ENCODE peak calls at places on chromosomes 4 and X, in four cellular contexts. One of them, this sample, is unnamed.

GRCh38 chr4:64584981-64585557 is 175.8 kb upstream of the TECRL start:
- DNase-seq in PC-9: no peak
- DNase-seq in sigmoid colon: no peak
- DNase-seq in omental fat pad: no peak
- DNase-seq in this sample: no peak

GRCh38 chr4:146643812-146644401 is 5.2 kb downstream of the POU4F2 start:
- DNase-seq in sigmoid colon: no peak
- DNase-seq in PC-9: no peak
- DNase-seq in omental fat pad: no peak
- DNase-seq in this sample: no peak

GRCh38 chr4:182925298-182925738 is 8.1 kb upstream of the DCTD start:
- DNase-seq in omental fat pad: no peak
- DNase-seq in PC-9: peak
- DNase-seq in sigmoid colon: no peak
- DNase-seq in this sample: no peak

GRCh38 chr4:5019274-5019673 is at the start of gene CYTL1:
- DNase-seq in PC-9: no peak
- DNase-seq in sigmoid colon: no peak
- DNase-seq in omental fat pad: no peak
- DNase-seq in this sample: no peak

GRCh38 chrX:82141942-82142341 is 940.0 kb downstream of the SH3BGRL start:
- DNase-seq in PC-9: no peak
- DNase-seq in omental fat pad: no peak
- DNase-seq in sigmoid colon: no peak
- DNase-seq in this sample: no peak

GRCh38 chrX:6456196-6456595 is 78.7 kb downstream of the VCX3A start:
- DNase-seq in sigmoid colon: no peak
- DNase-seq in omental fat pad: no peak
- DNase-seq in PC-9: no peak
- DNase-seq in this sample: no peak

GRCh38 chr4:78720994-78721677 is 55.0 kb upstream of the BMP2K start:
- DNase-seq in PC-9: no peak
- DNase-seq in omental fat pad: no peak
- DNase-seq in sigmoid colon: no peak
- DNase-seq in this sample: no peak

GRCh38 chr4:70788733-70789132 is 51.0 kb downstream of the GRSF1 start:
- DNase-seq in omental fat pad: no peak
- DNase-seq in PC-9: no peak
- DNase-seq in sigmoid colon: no peak
- DNase-seq in this sample: no peak

GRCh38 chrX:136767104-136767941 is 13.4 kb downstream of the ARHGEF6 start:
- DNase-seq in omental fat pad: no peak
- DNase-seq in PC-9: no peak
- DNase-seq in sigmoid colon: peak
- DNase-seq in this sample: no peak
- TF ChIP-seq CTCF in omental fat pad: no peak
- TF ChIP-seq CTCF in PC-9: no peak
- TF ChIP-seq CTCF in sigmoid colon: peak
- TF ChIP-seq CTCF in this sample: peak

DNA sequence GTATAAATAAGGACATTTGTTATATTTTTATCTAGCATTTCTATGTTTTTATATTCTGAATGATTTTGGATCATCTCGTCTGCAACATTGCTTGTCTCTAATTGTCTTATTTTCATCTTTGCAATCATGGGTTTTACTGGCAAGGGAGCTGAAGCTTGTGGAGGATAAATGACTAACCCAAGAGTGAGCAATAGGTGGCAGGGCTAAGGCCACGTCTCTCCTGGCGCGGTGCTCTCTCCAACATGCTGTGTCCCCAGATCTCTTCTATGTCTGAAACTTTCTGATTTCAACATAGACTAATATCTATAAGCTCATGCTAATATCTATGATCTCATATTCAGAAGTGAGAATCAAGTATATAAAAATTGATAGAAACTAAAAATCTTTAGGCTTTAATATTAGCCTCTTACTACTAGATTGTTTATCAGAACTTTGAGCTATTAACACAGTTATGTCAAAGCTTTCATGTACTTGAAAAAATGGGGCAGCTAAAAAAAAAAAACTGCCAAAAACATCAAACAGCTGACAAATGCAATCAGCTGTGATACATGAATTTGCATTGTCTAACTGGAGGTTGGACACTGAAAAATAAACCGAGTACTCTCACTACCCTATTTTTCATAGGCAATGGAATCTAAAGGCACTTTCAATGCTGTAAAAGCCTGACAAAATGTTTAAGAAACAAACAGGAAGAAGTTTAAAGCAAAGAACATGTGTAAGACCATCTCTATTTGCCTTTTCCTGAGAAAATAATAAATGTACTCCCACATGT is 169.2 kb downstream of the TMA16 start:
- DNase-seq in omental fat pad: no peak
- DNase-seq in PC-9: no peak
- DNase-seq in sigmoid colon: no peak
- DNase-seq in this sample: no peak
- TF ChIP-seq CTCF in omental fat pad: no peak
- TF ChIP-seq CTCF in PC-9: no peak
- TF ChIP-seq CTCF in sigmoid colon: no peak
- TF ChIP-seq CTCF in this sample: no peak

GRCh38 chr4:154744341-154744948 is 645 bp downstream of the LRAT start:
- DNase-seq in omental fat pad: no peak
- DNase-seq in sigmoid colon: no peak
- DNase-seq in PC-9: no peak
- DNase-seq in this sample: no peak
- TF ChIP-seq CTCF in omental fat pad: no peak
- TF ChIP-seq CTCF in sigmoid colon: no peak
- TF ChIP-seq CTCF in PC-9: no peak
- TF ChIP-seq CTCF in this sample: no peak

GRCh38 chrX:105260291-105261043 is 40.0 kb upstream of the TEX13A start:
- DNase-seq in sigmoid colon: no peak
- DNase-seq in omental fat pad: no peak
- DNase-seq in PC-9: no peak
- DNase-seq in this sample: no peak
- TF ChIP-seq CTCF in sigmoid colon: no peak
- TF ChIP-seq CTCF in omental fat pad: no peak
- TF ChIP-seq CTCF in PC-9: no peak
- TF ChIP-seq CTCF in this sample: no peak